ENCODE peak calls at places on chromosome 5, in ten cellular contexts. S is GM23338, E is HCT116, W is PC-9, G is SK-N-SH, Y is hepatocyte, A is OCI-LY7, T is PC-3, O is GM23248, V is Karpas-422. N is an unnamed sample. For H3K9me2, the result is how much of the 10 kb centered on the place peaks cover.

GRCh38 chr5:8363133-8363532 is 494.2 kb downstream of the MTRR start:
- DNase-seq in S (no peak), E (no peak), W (peak), G (no peak), Y (peak), A (no peak), T (peak), O (peak), V (no peak), N (no peak)

GRCh38 chr5:158875272-158875679 is 224.4 kb downstream of the EBF1 start:
- DNase-seq in S (no peak), E (no peak), W (no peak), G (no peak), Y (no peak), A (peak), T (peak), O (peak), V (peak), N (peak)

GRCh38 chr5:54552446-54552845 is 34.9 kb downstream of the SNX18 start:
- DNase-seq in S (no peak), E (no peak), W (no peak), G (no peak), Y (no peak), A (no peak), T (no peak), O (no peak), V (peak), N (no peak)

GRCh38 chr5:124157320-124157719 is 589.1 kb downstream of the ZNF608 start:
- DNase-seq in S (no peak), E (no peak), W (no peak), G (no peak), Y (no peak), A (peak), T (no peak), O (peak), V (peak), N (peak)

GRCh38 chr5:11888221-11888620 is 16.0 kb downstream of the CTNND2 start:
- DNase-seq in S (no peak), E (no peak), W (no peak), G (no peak), Y (no peak), A (no peak), T (no peak), O (no peak), V (no peak), N (no peak)

GRCh38 chr5:173950829-173951228 is 38.1 kb upstream of the C5orf47 start:
- DNase-seq in S (no peak), E (no peak), W (no peak), G (no peak), Y (no peak), A (no peak), T (no peak), O (no peak), V (no peak), N (no peak)

GRCh38 chr5:10695759-10696543 is 65.1 kb downstream of the DAP start:
- DNase-seq in S (no peak), E (no peak), W (no peak), G (no peak), Y (no peak), A (no peak), T (no peak), O (peak), V (no peak), N (no peak)

GRCh38 chr5:32339198-32339597 is 26.5 kb upstream of the MTMR12 start:
- DNase-seq in S (peak), E (peak), W (no peak), G (no peak), Y (no peak), A (peak), T (peak), O (peak), V (peak), N (no peak)

GRCh38 chr5:94613583-94613982 is 4.8 kb downstream of the KIAA0825 start:
- DNase-seq in S (peak), E (peak), W (no peak), G (peak), Y (peak), A (peak), T (peak), O (peak), V (peak), N (peak)

GRCh38 chr5:170254056-170254455 is 21.3 kb downstream of the C5orf58 start:
- DNase-seq in S (peak), E (no peak), W (peak), G (no peak), Y (no peak), A (peak), T (peak), O (no peak), V (peak), N (peak)

GRCh38 chr5:3542158-3542557 is 53.5 kb upstream of the IRX1 start:
- DNase-seq in S (no peak), E (no peak), W (no peak), G (no peak), Y (no peak), A (no peak), T (peak), O (no peak), V (no peak), N (no peak)

GRCh38 chr5:64486163-64486562 is 19.7 kb upstream of the RGS7BP start:
- DNase-seq in S (no peak), E (no peak), W (no peak), G (no peak), Y (no peak), A (no peak), T (no peak), O (no peak), V (no peak), N (no peak)

GRCh38 chr5:54959673-54960418 is 25.5 kb downstream of the ESM1 start:
- DNase-seq in S (peak), E (peak), W (no peak), G (no peak), Y (no peak), A (peak), T (peak), O (peak), V (peak), N (no peak)

GRCh38 chr5:148897842-148898241 is 71.4 kb downstream of the ADRB2 start:
- DNase-seq in S (no peak), E (no peak), W (no peak), G (no peak), Y (no peak), A (no peak), T (no peak), O (no peak), V (no peak), N (no peak)

GRCh38 chr5:74639538-74640449 is 734 bp downstream of the ENC1 start:
- DNase-seq in S (peak), E (no peak), W (no peak), G (peak), Y (peak), A (peak), T (peak), O (peak), V (peak), N (peak)

GRCh38 chr5:147508711-147509040 is 1.2 kb downstream of the DPYSL3 start:
- DNase-seq in S (no peak), E (no peak), W (no peak), G (no peak), Y (no peak), A (no peak), T (no peak), O (peak), V (no peak), N (no peak)

GRCh38 chr5:21918451-21918850 is 934.7 kb downstream of the CDH12 start:
- DNase-seq in S (no peak), E (no peak), W (no peak), G (no peak), Y (no peak), A (no peak), T (no peak), O (no peak), V (no peak), N (no peak)

GRCh38 chr5:31193591-31194457 is at the start of gene CDH6:
- DNase-seq in S (peak), E (no peak), W (no peak), G (peak), Y (peak), A (no peak), T (peak), O (peak), V (no peak), N (no peak)

GRCh38 chr5:38094889-38095288 is 163.5 kb upstream of the EGFLAM start:
- DNase-seq in S (peak), E (no peak), W (no peak), G (no peak), Y (no peak), A (no peak), T (no peak), O (no peak), V (no peak), N (no peak)

GRCh38 chr5:96952946-96953730 is 17.3 kb downstream of the LNPEP start:
- DNase-seq in S (no peak), E (no peak), W (no peak), G (no peak), Y (no peak), A (no peak), T (no peak), O (no peak), V (no peak), N (no peak)

GRCh38 chr5:54570923-54571322 is 53.4 kb downstream of the SNX18 start:
- DNase-seq in S (no peak), E (no peak), W (no peak), G (no peak), Y (no peak), A (no peak), T (no peak), O (peak), V (no peak), N (no peak)

GRCh38 chr5:59496524-59497134 is 396.9 kb downstream of the PDE4D start:
- DNase-seq in S (peak), E (no peak), W (no peak), G (no peak), Y (no peak), A (peak), T (peak), O (peak), V (peak), N (peak)

GRCh38 chr5:16618138-16618897 is 1.5 kb upstream of the RETREG1 start:
- DNase-seq in S (peak), E (no peak), W (no peak), G (peak), Y (peak), A (no peak), T (no peak), O (no peak), V (no peak), N (no peak)

GRCh38 chr5:125894383-125894782 is 528.8 kb upstream of the GRAMD2B start:
- DNase-seq in S (no peak), E (no peak), W (no peak), G (no peak), Y (no peak), A (no peak), T (no peak), O (no peak), V (no peak), N (peak)
- H3K9me2 ChIP-seq in S (under half), E (under half), W (under half), G (under half), Y (under half), A (under half), T (under half), O (under half), V (under half), N (under half)

GRCh38 chr5:135990518-135991240 is 35.9 kb upstream of the LECT2 start:
- DNase-seq in S (no peak), E (no peak), W (no peak), G (no peak), Y (no peak), A (no peak), T (no peak), O (no peak), V (no peak), N (no peak)
- H3K9me2 ChIP-seq in S (under half), E (under half), W (under half), G (under half), Y (under half), A (under half), T (under half), O (under half), V (under half), N (under half)

GRCh38 chr5:131167615-131168014 is 2.6 kb upstream of the HINT1 start:
- DNase-seq in S (no peak), E (no peak), W (no peak), G (no peak), Y (no peak), A (no peak), T (no peak), O (no peak), V (no peak), N (no peak)

GRCh38 chr5:131170540-131171275 is at the start of gene LYRM7:
- DNase-seq in S (peak), E (peak), W (peak), G (peak), Y (peak), A (peak), T (peak), O (peak), V (peak), N (peak)

GRCh38 chr5:131169810-131170539 is 769 bp upstream of the LYRM7 start:
- DNase-seq in S (no peak), E (no peak), W (no peak), G (no peak), Y (no peak), A (no peak), T (no peak), O (peak), V (no peak), N (peak)

DNA sequence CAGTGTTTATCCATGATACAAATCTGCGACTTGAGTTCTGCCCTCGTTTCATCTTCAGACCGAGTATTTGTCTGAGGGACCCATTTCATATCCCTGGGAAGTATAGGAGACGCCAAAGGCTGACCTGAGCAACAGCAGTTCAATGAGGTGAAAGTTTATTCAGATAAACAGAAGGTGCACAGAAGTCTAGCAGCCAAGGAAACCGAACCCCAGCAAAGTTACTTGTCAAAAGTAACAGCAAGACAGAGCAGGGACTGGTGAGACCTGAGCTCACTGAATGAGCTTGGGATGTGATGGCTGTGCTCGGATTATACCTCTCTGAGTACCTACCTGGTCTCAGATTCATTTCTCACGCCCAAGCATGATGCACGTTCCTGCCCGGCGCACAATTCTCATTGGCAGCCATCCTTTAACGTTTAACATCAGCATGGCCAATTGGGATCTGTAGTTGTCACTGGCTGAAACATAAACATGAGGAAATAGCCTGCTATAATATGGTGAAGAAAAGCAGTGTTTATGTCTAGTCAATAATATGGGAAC is 602 bp downstream of the LYRM7 start:
- DNase-seq in S (peak), E (no peak), W (no peak), G (no peak), Y (peak), A (peak), T (peak), O (peak), V (peak), N (peak)
- H3K9me2 ChIP-seq in S (under half), E (under half), W (under half), G (under half), Y (under half), A (under half), T (under half), O (under half), V (under half), N (under half)

GRCh38 chr5:33650911-33651310 is 210.1 kb downstream of the TARS1 start:
- DNase-seq in S (no peak), E (no peak), W (peak), G (no peak), Y (no peak), A (no peak), T (peak), O (peak), V (no peak), N (no peak)

DNA sequence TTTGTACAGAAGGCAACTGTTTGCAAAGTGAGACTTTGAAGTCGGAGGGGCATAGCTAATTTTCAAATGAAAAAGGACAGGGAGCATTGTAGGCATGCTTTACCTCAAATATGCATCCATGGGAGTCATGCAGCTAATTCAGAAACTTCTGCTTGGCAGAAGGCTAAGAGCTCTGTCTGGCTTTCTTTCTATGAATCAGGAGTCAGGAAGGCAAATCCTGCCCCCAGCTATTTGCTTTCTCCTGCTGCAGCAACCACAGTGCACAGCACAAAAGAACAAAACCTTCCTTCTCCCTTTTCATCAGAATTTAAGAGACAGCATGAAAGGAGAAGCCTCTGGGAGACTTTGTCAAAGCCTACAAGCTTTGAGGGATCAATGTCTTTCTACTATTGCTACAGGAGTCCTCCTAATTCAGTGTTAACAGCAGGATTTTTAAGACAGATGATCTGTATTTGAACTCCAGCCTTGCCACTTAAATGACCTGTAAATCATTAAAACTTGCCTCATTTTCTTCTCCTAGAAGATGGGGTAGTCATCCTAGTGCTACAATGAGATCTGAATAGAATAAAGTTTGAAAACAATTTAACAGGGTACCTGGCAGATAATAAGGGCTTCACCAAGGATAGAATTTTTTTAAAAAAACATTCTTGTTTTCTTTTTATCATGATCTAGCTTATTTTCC is 209.2 kb downstream of the TARS1 start:
- DNase-seq in S (no peak), E (no peak), W (peak), G (no peak), Y (peak), A (no peak), T (peak), O (peak), V (no peak), N (no peak)
- H3K9me2 ChIP-seq in S (under half), E (under half), W (under half), G (under half), Y (under half), A (under half), T (under half), O (under half), V (under half), N (under half)

GRCh38 chr5:42090162-42090561 is 165.1 kb downstream of the FBXO4 start:
- DNase-seq in S (no peak), E (no peak), W (no peak), G (no peak), Y (no peak), A (no peak), T (peak), O (no peak), V (no peak), N (no peak)

DNA sequence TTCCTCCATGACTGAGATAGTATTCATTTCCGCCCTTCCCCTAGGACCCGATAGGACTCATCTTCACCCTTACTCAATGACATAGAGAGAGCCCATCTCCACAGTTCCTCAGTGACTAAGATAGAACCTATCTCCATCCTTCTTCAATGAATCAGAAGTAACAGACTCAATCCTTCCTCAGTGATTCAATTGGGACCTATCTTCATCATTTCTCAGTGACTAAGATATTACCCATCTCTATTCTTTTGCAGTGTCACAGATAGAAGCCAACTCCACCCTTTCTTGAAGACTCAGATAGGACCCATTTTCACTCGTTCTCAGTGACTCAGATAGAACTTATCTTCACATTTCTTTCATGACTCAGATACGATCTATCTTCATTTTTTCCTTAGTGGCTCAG is 164.6 kb downstream of the FBXO4 start:
- DNase-seq in S (no peak), E (no peak), W (no peak), G (no peak), Y (no peak), A (no peak), T (peak), O (no peak), V (no peak), N (no peak)
- H3K9me2 ChIP-seq in S (under half), E (under half), W (under half), G (under half), Y (under half), A (under half), T (under half), O (under half), V (under half), N (under half)

GRCh38 chr5:116487045-116487444 is 87.6 kb downstream of the SEMA6A start:
- DNase-seq in S (no peak), E (no peak), W (no peak), G (no peak), Y (no peak), A (no peak), T (no peak), O (no peak), V (no peak), N (no peak)
- H3K9me2 ChIP-seq in S (under half), E (under half), W (under half), G (under half), Y (under half), A (under half), T (under half), O (under half), V (under half), N (under half)

GRCh38 chr5:138011991-138012390 is 20.9 kb downstream of the FAM13B start:
- DNase-seq in S (no peak), E (no peak), W (peak), G (no peak), Y (no peak), A (no peak), T (peak), O (peak), V (no peak), N (no peak)
- H3K9me2 ChIP-seq in S (under half), E (under half), W (under half), G (under half), Y (under half), A (under half), T (under half), O (under half), V (under half), N (under half)

DNA sequence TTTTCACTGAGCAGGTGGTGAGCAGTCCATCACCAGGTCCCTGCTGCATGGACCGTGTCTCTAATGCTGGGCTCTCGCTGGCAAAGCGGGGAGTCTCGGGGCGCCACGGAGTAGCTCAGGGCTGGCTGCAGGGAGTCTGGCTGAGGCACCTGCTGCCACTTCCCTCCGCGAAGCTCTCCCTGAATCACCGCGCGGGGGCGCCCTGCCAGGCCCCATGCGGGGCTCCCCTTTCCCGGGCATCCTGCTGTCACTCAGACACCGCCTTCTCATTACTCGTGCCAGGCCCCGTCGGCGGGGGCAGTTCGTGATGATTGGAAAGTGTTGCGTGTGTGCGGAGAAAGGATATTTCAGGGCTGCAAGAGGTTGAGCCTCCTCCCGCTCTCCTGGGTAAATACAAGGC is 335.8 kb downstream of the IRX2 start:
- DNase-seq in S (peak), E (no peak), W (no peak), G (peak), Y (no peak), A (no peak), T (no peak), O (no peak), V (no peak), N (no peak)
- H3K9me2 ChIP-seq in S (under half), E (under half), W (under half), G (under half), Y (under half), A (under half), T (under half), O (under half), V (under half), N (under half)

DNA sequence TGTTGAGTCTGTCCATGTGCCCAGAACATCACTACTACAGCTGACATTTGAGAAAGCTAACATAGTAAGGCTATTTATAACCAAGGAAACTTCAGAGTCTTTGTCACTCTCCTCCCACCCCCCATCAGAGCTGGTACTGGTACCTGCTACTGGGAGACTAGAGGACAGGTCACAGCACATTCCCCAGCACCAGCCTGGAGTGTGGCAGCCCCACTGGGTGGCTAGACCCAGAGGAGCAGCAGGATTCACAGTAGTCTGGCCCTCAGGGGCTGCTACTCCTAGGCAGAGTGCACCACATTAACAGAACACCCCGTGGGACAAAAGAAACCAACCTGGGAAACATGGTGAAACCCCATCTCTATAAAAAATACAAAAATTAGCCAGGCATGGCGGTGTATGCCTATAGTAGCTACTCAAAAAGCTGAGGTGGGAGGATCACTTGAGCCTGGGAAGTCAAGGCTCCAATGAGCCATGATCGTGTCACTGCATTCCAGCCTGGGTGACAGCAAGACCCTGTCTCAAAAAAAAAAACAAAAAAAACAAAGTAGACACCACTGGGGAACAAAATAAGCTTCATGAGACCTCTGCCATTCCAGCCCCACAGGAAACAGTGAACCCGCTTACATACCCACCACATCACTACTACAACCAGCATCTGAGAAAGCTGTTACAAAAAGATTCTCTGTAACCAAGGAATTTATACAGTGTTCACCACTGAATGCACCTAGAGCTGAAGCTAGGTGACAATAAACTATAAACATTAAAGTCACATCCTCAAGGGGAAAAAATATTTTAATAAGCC is 26.3 kb upstream of the PTGER4 start:
- DNase-seq in S (no peak), E (no peak), W (no peak), G (no peak), Y (no peak), A (no peak), T (no peak), O (no peak), V (no peak), N (no peak)
- H3K9me2 ChIP-seq in S (under half), E (under half), W (under half), G (under half), Y (under half), A (under half), T (under half), O (under half), V (under half), N (under half)

N was measured in MM.1S.